ENCODE peak calls at places on chromosomes 13 and 19, in five cellular contexts. C is body of pancreas, V is pancreas, G is mammary epithelial cell, X is heart right ventricle. L is an unnamed sample.

GRCh38 chr19:56137405-56137804 is 3.7 kb upstream of the ZNF444 start:
- DNase-seq in X (no peak), G (no peak), C (peak), V (peak), L (peak)

GRCh38 chr19:54029930-54030490 is 33.7 kb downstream of the VSTM1 start:
- DNase-seq in X (peak), C (peak), V (no peak), G (peak), L (peak)

GRCh38 chr13:59342396-59342795 is 821.3 kb downstream of the DIAPH3 start:
- DNase-seq in V (no peak), X (no peak), C (no peak), G (no peak), L (no peak)

GRCh38 chr19:6476155-6476895 is 5.3 kb downstream of the DENND1C start:
- DNase-seq in G (peak), V (peak), C (peak), X (peak), L (peak)

GRCh38 chr13:21703846-21704245 is 33.0 kb downstream of the FGF9 start:
- DNase-seq in X (no peak), G (no peak), V (no peak), C (no peak), L (no peak)

GRCh38 chr19:13022111-13022858 is 27.0 kb downstream of the NFIX start:
- DNase-seq in X (peak), V (no peak), C (no peak), G (peak), L (no peak)

GRCh38 chr13:23993439-23993980 is 96.2 kb upstream of the C1QTNF9B start:
- DNase-seq in C (no peak), G (no peak), X (no peak), V (no peak), L (no peak)

GRCh38 chr19:16457195-16457953 is 14.4 kb downstream of the EPS15L1 start:
- DNase-seq in G (peak), X (peak), V (no peak), C (peak), L (no peak)

GRCh38 chr19:17938092-17938845 is 5.5 kb downstream of the CCDC124 start:
- DNase-seq in G (peak), C (peak), V (peak), X (peak), L (peak)

GRCh38 chr19:17944301-17944700 is 11.5 kb downstream of the CCDC124 start:
- DNase-seq in V (no peak), C (no peak), G (peak), X (no peak), L (no peak)

GRCh38 chr19:17942582-17943283 is 9.9 kb downstream of the CCDC124 start:
- DNase-seq in C (no peak), X (no peak), G (no peak), V (peak), L (no peak)

GRCh38 chr19:17943284-17944221 is 10.7 kb downstream of the CCDC124 start:
- DNase-seq in G (no peak), X (no peak), V (peak), C (no peak), L (no peak)

DNA sequence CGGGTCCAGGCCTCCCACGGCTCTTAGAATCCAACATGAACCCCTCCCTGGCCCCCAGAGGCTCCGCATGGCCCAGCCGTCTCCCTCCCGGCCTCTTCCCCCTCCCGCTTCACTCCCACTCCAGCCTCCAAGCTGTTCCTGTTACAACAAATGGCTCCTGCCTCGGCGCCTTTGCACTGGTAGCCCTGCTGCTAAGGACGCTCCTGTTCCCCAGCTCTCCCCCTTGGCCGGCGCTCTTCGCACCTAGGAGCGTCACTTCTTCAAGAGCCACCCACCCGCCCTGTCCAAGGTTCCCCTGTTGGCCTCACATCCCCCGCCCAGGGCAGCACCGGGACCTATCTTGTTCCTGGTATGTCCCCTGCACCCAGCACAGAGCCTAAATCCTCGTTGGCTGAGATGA is 9.4 kb downstream of the CCDC124 start:
- DNase-seq in G (no peak), V (no peak), C (no peak), X (no peak), L (no peak)
- H3K27ac ChIP-seq in G (no peak), V (no peak), C (no peak), X (no peak), L (no peak)

GRCh38 chr13:75305057-75305456 is 176.9 kb downstream of the TBC1D4 start:
- DNase-seq in X (no peak), V (no peak), G (no peak), C (no peak), L (no peak)

GRCh38 chr13:75299913-75300862 is 181.8 kb downstream of the TBC1D4 start:
- DNase-seq in C (no peak), X (no peak), V (no peak), G (peak), L (no peak)

GRCh38 chr13:75299206-75299605 is 182.8 kb downstream of the TBC1D4 start:
- DNase-seq in V (no peak), G (no peak), C (no peak), X (no peak), L (no peak)

GRCh38 chr13:75302031-75302430 is 179.9 kb downstream of the TBC1D4 start:
- DNase-seq in C (no peak), G (no peak), V (no peak), X (no peak), L (no peak)

GRCh38 chr13:75303295-75303694 is 178.7 kb downstream of the TBC1D4 start:
- DNase-seq in C (no peak), G (no peak), X (no peak), V (no peak), L (no peak)
- H3K27ac ChIP-seq in C (no peak), G (no peak), X (no peak), V (no peak), L (no peak)

DNA sequence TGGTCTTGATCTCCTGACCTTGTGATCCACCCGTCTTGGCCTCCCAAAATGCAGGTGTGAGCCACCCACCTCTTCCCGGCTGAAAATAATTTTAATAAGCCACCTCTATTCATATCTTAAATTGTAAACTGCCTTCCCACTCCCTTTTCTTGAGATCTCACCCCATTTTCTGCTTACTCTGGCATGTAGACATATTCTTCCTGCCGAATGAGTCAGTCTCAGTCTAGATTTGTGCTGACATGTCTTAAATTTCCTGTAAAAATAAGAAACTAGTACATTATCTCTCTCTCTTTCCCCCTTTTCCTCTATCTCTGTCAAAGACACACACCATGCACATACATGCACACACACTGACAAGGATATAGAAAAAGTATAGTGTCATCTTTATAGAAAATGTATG is 60.9 kb downstream of the THSD1 start:
- DNase-seq in X (no peak), V (no peak), G (peak), C (no peak), L (no peak)
- H3K27ac ChIP-seq in X (peak), V (no peak), G (peak), C (no peak), L (no peak)

GRCh38 chr13:98542568-98543379 is 34.1 kb downstream of the STK24 start:
- DNase-seq in X (no peak), C (no peak), V (no peak), G (no peak), L (no peak)

GRCh38 chr13:98541211-98541610 is 35.7 kb downstream of the STK24 start:
- DNase-seq in G (no peak), C (no peak), X (no peak), V (no peak), L (no peak)

GRCh38 chr13:98541701-98542203 is 35.2 kb downstream of the STK24 start:
- DNase-seq in C (no peak), V (no peak), G (no peak), X (no peak), L (no peak)

GRCh38 chr13:98544105-98544710 is 32.7 kb downstream of the STK24 start:
- DNase-seq in C (no peak), X (no peak), V (no peak), G (no peak), L (no peak)

DNA sequence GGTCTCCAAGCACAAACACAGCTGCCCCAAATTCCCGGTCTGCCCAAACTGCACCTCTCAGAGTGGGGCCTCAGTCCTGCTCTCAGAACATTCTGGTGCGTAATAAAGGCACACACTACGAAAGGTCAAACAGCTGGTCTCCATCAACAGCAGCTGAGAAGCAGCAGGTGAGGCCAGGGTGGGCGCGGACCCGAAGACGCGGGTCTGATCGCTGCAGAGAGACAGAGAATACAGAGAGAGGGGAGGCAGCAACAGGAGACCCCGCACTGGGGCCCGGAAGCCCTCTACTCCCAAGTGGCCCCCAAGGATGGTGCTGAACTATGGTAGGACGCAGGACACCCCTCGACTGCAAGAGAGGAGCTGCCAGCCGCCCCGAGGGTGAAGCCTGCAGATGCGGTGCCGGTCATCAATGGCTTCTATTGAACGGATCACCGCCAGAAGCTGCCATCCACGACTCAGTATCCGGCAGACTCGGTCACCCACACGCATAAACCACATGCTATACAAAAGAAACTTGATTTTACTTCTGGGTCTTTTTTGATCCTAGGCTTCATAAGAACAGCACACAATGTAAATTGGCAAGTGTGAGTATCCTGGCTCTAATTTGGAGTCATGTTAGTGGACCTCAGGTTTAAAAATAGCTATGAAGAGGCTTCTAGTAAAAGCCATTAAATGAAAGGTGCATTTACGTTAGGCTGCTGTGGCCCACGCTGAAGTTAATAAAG is 33.4 kb downstream of the STK24 start:
- DNase-seq in V (no peak), X (no peak), G (no peak), C (no peak), L (no peak)
- H3K27ac ChIP-seq in V (no peak), X (peak), G (no peak), C (no peak), L (peak)

DNA sequence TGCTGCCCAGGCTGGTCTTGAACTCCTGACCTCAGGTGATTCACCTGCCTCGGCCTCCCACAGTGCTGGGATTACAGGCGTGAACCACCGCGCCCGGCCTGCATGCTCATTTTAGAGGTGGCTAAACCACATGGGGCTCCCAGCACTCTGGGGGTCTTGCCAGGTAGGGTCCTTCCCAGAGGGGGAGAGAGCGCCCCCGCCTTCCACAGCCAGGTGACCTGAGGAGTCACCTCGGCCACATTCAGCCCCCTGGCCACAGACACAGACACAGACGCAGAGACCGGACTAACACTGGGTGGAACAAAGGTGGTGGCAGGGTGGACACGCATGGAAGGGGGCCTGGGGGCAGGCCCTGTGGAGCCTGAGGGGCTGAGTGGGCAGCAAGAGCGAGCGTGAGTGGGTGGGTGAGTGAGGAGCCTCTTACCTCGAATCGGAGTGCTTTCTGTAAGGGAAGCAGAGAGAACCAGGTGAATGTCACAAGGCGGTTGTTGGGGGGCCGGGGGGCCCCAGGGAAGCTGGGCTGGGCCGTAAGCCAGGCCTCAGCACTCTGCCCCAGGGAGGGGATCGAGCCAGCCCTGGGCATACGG is 80.1 kb downstream of the PTPRS start:
- DNase-seq in G (no peak), V (peak), C (no peak), X (no peak), L (no peak)
- H3K27ac ChIP-seq in G (no peak), V (no peak), C (no peak), X (no peak), L (no peak)

GRCh38 chr19:41933131-41933458 is 4.8 kb upstream of the ERFL start:
- DNase-seq in G (no peak), V (no peak), C (no peak), X (no peak), L (no peak)

GRCh38 chr19:41935781-41936415 is 7.6 kb upstream of the ERFL start:
- DNase-seq in X (no peak), G (no peak), V (no peak), C (no peak), L (no peak)

GRCh38 chr19:41934849-41935374 is 6.7 kb upstream of the ERFL start:
- DNase-seq in G (peak), X (peak), C (peak), V (no peak), L (peak)

GRCh38 chr19:41932259-41933130 is 4.2 kb upstream of the ERFL start:
- DNase-seq in X (no peak), C (no peak), G (no peak), V (no peak), L (no peak)

GRCh38 chr19:41933693-41934426 is 5.6 kb upstream of the ERFL start:
- DNase-seq in V (no peak), G (no peak), X (no peak), C (no peak), L (no peak)
- H3K27ac ChIP-seq in V (no peak), G (no peak), X (no peak), C (no peak), L (no peak)

GRCh38 chr13:76709851-76710250 is 176.4 kb downstream of the KCTD12 start:
- DNase-seq in G (no peak), X (no peak), V (no peak), C (no peak), L (no peak)
- H3K27ac ChIP-seq in G (no peak), X (no peak), V (no peak), C (no peak), L (no peak)

GRCh38 chr13:26951581-26952177 is 191.1 kb upstream of the GPR12 start:
- DNase-seq in V (peak), X (no peak), G (no peak), C (peak), L (peak)

GRCh38 chr13:26954981-26955380 is 194.4 kb upstream of the GPR12 start:
- DNase-seq in G (no peak), C (no peak), V (no peak), X (no peak), L (no peak)

GRCh38 chr13:26950968-26951367 is 190.4 kb upstream of the GPR12 start:
- DNase-seq in G (no peak), C (no peak), V (peak), X (no peak), L (peak)

GRCh38 chr13:26952551-26953138 is 192.1 kb upstream of the GPR12 start:
- DNase-seq in V (peak), C (no peak), G (no peak), X (no peak), L (no peak)

DNA sequence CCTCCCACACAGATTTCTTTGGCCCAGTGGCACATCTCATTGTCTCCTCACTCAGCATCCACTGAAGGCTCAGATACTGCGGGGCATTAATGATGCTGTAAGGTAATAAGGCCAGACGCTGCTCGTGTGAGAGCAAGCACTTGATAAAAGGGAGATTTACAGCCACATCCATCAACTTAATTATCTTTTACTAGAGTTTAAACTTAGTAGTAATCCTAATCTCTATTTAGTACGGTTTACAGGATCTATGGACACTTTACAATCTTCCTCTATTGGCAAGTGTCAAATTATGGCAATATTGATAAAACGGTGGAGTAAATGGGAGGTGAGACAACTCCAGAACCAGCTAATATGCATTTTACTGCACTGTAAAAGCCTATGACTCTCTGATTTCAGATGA is 192.7 kb upstream of the GPR12 start:
- DNase-seq in V (no peak), G (no peak), C (no peak), X (no peak), L (no peak)
- H3K27ac ChIP-seq in V (no peak), G (no peak), C (no peak), X (no peak), L (peak)